ENCODE peak calls at places on chromosomes 3 and 15, in five cellular contexts. One of them, this sample, is unnamed.

GRCh38 chr15:64930778-64931240 is 19.1 kb downstream of the ANKDD1A start:
- DNase-seq in AG09309: no peak
- DNase-seq in hepatocyte: no peak
- DNase-seq in OCI-LY7: no peak
- DNase-seq in psoas muscle: no peak
- DNase-seq in this sample: no peak

GRCh38 chr3:66401157-66401550 is 99.7 kb downstream of the LRIG1 start:
- DNase-seq in AG09309: no peak
- DNase-seq in hepatocyte: no peak
- DNase-seq in psoas muscle: no peak
- DNase-seq in OCI-LY7: no peak
- DNase-seq in this sample: no peak

GRCh38 chr3:170476291-170476690 is 57.6 kb downstream of the CLDN11 start:
- DNase-seq in AG09309: no peak
- DNase-seq in psoas muscle: no peak
- DNase-seq in OCI-LY7: no peak
- DNase-seq in hepatocyte: no peak
- DNase-seq in this sample: no peak

GRCh38 chr3:61979645-61980430 is 393.5 kb downstream of the FEZF2 start:
- DNase-seq in psoas muscle: no peak
- DNase-seq in AG09309: peak; percentile 8
- DNase-seq in OCI-LY7: no peak
- DNase-seq in hepatocyte: no peak
- DNase-seq in this sample: no peak

GRCh38 chr3:196081834-196082470 is at the start of gene TFRC:
- DNase-seq in OCI-LY7: peak; percentile 98
- DNase-seq in hepatocyte: peak; percentile 98
- DNase-seq in AG09309: peak; percentile 52
- DNase-seq in psoas muscle: peak; percentile 97
- DNase-seq in this sample: peak; percentile 93

GRCh38 chr3:20201141-20201540 is 15.1 kb upstream of the SGO1 start:
- DNase-seq in psoas muscle: no peak
- DNase-seq in OCI-LY7: no peak
- DNase-seq in hepatocyte: no peak
- DNase-seq in AG09309: no peak
- DNase-seq in this sample: no peak

GRCh38 chr3:9409981-9410849 is 12.8 kb downstream of the SETD5 start:
- DNase-seq in AG09309: no peak
- DNase-seq in psoas muscle: no peak
- DNase-seq in OCI-LY7: no peak
- DNase-seq in hepatocyte: no peak
- DNase-seq in this sample: no peak

GRCh38 chr3:107794664-107795443 is 272.1 kb downstream of the BBX start:
- DNase-seq in AG09309: no peak
- DNase-seq in OCI-LY7: no peak
- DNase-seq in hepatocyte: no peak
- DNase-seq in psoas muscle: peak; percentile 19
- DNase-seq in this sample: no peak

GRCh38 chr3:194632983-194633348 is 253 bp downstream of the TMEM44 start:
- DNase-seq in hepatocyte: peak; percentile 61
- DNase-seq in OCI-LY7: no peak
- DNase-seq in psoas muscle: peak; percentile 33
- DNase-seq in AG09309: no peak
- DNase-seq in this sample: no peak

GRCh38 chr3:117622130-117622841 is 912.7 kb downstream of the TUSC7 start:
- DNase-seq in psoas muscle: no peak
- DNase-seq in OCI-LY7: no peak
- DNase-seq in hepatocyte: no peak
- DNase-seq in AG09309: peak; percentile 32
- DNase-seq in this sample: no peak

GRCh38 chr3:53730565-53730964 is 115.7 kb downstream of the CHDH start:
- DNase-seq in hepatocyte: no peak
- DNase-seq in OCI-LY7: no peak
- DNase-seq in psoas muscle: peak; percentile 23
- DNase-seq in AG09309: no peak
- DNase-seq in this sample: no peak
- TF ChIP-seq CTCF in hepatocyte: no peak
- TF ChIP-seq CTCF in OCI-LY7: no peak
- TF ChIP-seq CTCF in psoas muscle: no peak
- TF ChIP-seq CTCF in AG09309: no peak
- TF ChIP-seq CTCF in this sample: no peak

DNA sequence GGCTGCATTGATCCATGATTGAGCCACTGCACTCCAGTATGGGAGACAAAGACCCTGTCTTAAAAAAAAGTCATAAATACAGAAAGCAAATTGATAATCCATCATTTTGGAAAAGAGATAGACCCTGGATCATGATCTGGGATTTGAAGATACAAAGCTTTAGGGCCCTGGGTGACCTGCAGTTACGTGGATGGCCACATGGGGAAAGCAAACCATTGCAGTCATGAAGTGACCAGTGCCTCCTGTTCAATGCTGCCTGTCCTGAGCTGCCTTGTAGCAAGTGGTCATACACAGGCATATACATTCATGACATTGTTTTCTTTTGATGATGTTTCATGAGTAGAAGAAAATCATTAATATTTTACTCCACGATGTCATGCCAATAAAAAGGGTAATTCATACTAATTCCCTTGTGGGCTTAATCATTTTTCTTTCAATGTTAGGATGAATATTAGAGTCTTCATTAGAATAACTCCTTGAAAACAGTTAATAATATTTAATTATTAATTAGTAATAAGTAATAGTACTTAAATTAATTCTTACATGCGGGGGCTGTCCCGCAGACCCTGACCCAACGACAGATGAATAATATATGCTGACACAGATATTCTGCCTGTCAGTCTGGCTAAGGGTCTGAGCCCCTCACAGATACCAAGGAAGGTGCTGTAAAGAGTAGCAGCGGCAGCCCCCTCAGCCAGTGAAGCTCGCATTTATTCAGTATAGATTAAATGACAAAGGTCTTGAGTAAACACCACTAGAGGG is 109.0 kb upstream of the UNC13C start:
- DNase-seq in psoas muscle: no peak
- DNase-seq in AG09309: no peak
- DNase-seq in OCI-LY7: no peak
- DNase-seq in hepatocyte: no peak
- DNase-seq in this sample: no peak
- TF ChIP-seq CTCF in psoas muscle: peak; percentile 4
- TF ChIP-seq CTCF in AG09309: peak; percentile 8
- TF ChIP-seq CTCF in OCI-LY7: peak; percentile 49
- TF ChIP-seq CTCF in hepatocyte: no peak
- TF ChIP-seq CTCF in this sample: peak; percentile 43

DNA sequence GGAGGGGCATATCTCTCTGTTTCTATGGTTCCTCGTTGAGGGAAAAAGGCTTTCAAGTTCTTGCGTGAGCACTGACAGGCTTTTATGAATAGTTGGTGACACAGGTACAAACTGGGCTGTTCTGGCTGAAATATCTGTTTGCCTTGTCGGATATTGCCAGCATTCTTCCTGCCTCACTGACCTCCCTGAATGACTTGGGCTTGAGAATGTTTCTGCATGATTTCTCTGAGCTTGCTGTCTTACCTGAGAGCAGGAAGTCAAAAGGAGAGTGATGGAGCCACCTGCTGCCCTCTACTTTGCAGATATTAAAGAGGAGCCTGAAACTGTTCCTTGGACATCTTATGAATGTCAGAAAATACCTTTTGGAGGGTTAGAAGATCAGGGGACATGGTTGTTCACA is 4.8 kb downstream of the GCNT3 start:
- DNase-seq in psoas muscle: no peak
- DNase-seq in OCI-LY7: peak; percentile 7
- DNase-seq in AG09309: no peak
- DNase-seq in hepatocyte: peak; percentile 43
- DNase-seq in this sample: no peak
- TF ChIP-seq CTCF in psoas muscle: no peak
- TF ChIP-seq CTCF in OCI-LY7: peak; percentile 24
- TF ChIP-seq CTCF in AG09309: no peak
- TF ChIP-seq CTCF in hepatocyte: peak; percentile 32
- TF ChIP-seq CTCF in this sample: no peak

DNA sequence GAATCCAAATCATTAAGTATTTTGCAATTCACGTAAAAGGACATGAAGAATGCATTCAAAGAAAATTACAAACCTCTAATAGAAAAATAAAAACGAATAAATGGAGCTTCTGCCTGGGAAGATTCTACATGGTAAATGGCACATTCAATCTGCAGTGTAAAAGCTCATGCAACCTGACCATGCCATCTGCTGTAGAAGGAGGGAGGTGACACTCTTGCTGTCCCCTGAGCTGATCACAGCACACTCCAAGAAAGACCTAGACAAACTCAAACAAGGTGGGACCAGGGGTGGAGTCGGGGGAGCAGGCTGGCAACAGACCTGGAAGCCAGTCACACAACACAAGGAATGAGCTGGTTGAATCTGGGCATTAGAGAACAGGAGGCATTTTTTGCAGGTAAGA is 101.8 kb downstream of the BDH1 start:
- DNase-seq in psoas muscle: no peak
- DNase-seq in OCI-LY7: peak; percentile 27
- DNase-seq in AG09309: no peak
- DNase-seq in hepatocyte: peak; percentile 40
- DNase-seq in this sample: no peak
- TF ChIP-seq CTCF in psoas muscle: peak; percentile 54
- TF ChIP-seq CTCF in OCI-LY7: peak; percentile 53
- TF ChIP-seq CTCF in AG09309: peak; percentile 33
- TF ChIP-seq CTCF in hepatocyte: peak; percentile 41
- TF ChIP-seq CTCF in this sample: peak; percentile 74

GRCh38 chr15:50886139-50886467 is 22.4 kb upstream of the AP4E1 start:
- DNase-seq in AG09309: no peak
- DNase-seq in hepatocyte: no peak
- DNase-seq in OCI-LY7: no peak
- DNase-seq in psoas muscle: no peak
- DNase-seq in this sample: no peak
- TF ChIP-seq CTCF in AG09309: no peak
- TF ChIP-seq CTCF in hepatocyte: no peak
- TF ChIP-seq CTCF in OCI-LY7: peak; percentile 22
- TF ChIP-seq CTCF in psoas muscle: no peak
- TF ChIP-seq CTCF in this sample: peak; percentile 5

GRCh38 chr3:160132226-160132625 is 93.0 kb upstream of the C3orf80 start:
- DNase-seq in AG09309: no peak
- DNase-seq in psoas muscle: no peak
- DNase-seq in OCI-LY7: no peak
- DNase-seq in hepatocyte: no peak
- DNase-seq in this sample: no peak

GRCh38 chr3:160134454-160134853 is 90.8 kb upstream of the C3orf80 start:
- DNase-seq in psoas muscle: no peak
- DNase-seq in OCI-LY7: no peak
- DNase-seq in hepatocyte: no peak
- DNase-seq in AG09309: no peak
- DNase-seq in this sample: no peak

GRCh38 chr3:160135850-160136249 is 89.4 kb upstream of the C3orf80 start:
- DNase-seq in AG09309: no peak
- DNase-seq in psoas muscle: no peak
- DNase-seq in OCI-LY7: no peak
- DNase-seq in hepatocyte: no peak
- DNase-seq in this sample: no peak

GRCh38 chr3:160134964-160135363 is 90.3 kb upstream of the C3orf80 start:
- DNase-seq in hepatocyte: no peak
- DNase-seq in AG09309: peak; percentile 78
- DNase-seq in OCI-LY7: no peak
- DNase-seq in psoas muscle: no peak
- DNase-seq in this sample: no peak

GRCh38 chr3:160133757-160134156 is 91.5 kb upstream of the C3orf80 start:
- DNase-seq in OCI-LY7: no peak
- DNase-seq in AG09309: no peak
- DNase-seq in psoas muscle: no peak
- DNase-seq in hepatocyte: no peak
- DNase-seq in this sample: no peak
- TF ChIP-seq CTCF in OCI-LY7: no peak
- TF ChIP-seq CTCF in AG09309: peak; percentile 19
- TF ChIP-seq CTCF in psoas muscle: no peak
- TF ChIP-seq CTCF in hepatocyte: peak; percentile 24
- TF ChIP-seq CTCF in this sample: peak; percentile 42

GRCh38 chr3:58249358-58250092 is 11.9 kb downstream of the ABHD6 start:
- DNase-seq in psoas muscle: no peak
- DNase-seq in hepatocyte: peak; percentile 61
- DNase-seq in OCI-LY7: no peak
- DNase-seq in AG09309: no peak
- DNase-seq in this sample: no peak
- TF ChIP-seq CTCF in psoas muscle: no peak
- TF ChIP-seq CTCF in hepatocyte: peak; percentile 25
- TF ChIP-seq CTCF in OCI-LY7: peak; percentile 34
- TF ChIP-seq CTCF in AG09309: peak; percentile 13
- TF ChIP-seq CTCF in this sample: peak; percentile 32

This sample was measured in chondrocyte.